ENCODE peak calls at places on chromosomes 3 and 15, in four cellular contexts. E is colonic mucosa, X is AG04450, Z is Caco-2. R is an unnamed sample.

GRCh38 chr3:55858302-55858701 is 371.2 kb upstream of the WNT5A start:
- DNase-seq in E (no peak), X (no peak), Z (no peak), R (no peak)

GRCh38 chr3:77541203-77541922 is 501.5 kb downstream of the ROBO2 start:
- DNase-seq in E (no peak), X (no peak), Z (no peak), R (no peak)

GRCh38 chr3:64548200-64548889 is 139.5 kb downstream of the ADAMTS9 start:
- DNase-seq in E (peak; percentile 50), X (peak; percentile 38), Z (no peak), R (no peak)

GRCh38 chr3:76646921-76647562 is 392.9 kb upstream of the ROBO2 start:
- DNase-seq in E (no peak), X (no peak), Z (peak; percentile 5), R (peak; percentile 82)

GRCh38 chr3:12875857-12876451 is 34.6 kb upstream of the RPL32 start:
- DNase-seq in E (peak; percentile 43), X (no peak), Z (no peak), R (peak; percentile 94)

GRCh38 chr3:40078590-40078989 is 230.9 kb upstream of the EIF1B start:
- DNase-seq in E (no peak), X (no peak), Z (no peak), R (no peak)

GRCh38 chr3:185820973-185821758 is 3.7 kb downstream of the IGF2BP2 start:
- DNase-seq in E (no peak), X (peak; percentile 78), Z (no peak), R (no peak)

GRCh38 chr3:125129512-125129962 is 73.7 kb upstream of the HEG1 start:
- DNase-seq in E (peak; percentile 56), X (peak; percentile 96), Z (peak; percentile 69), R (no peak)

GRCh38 chr15:62770111-62770660 is 272.4 kb upstream of the TPM1 start:
- DNase-seq in E (no peak), X (no peak), Z (no peak), R (no peak)

GRCh38 chr15:62853833-62854210 is 188.7 kb upstream of the TPM1 start:
- DNase-seq in E (no peak), X (no peak), Z (peak; percentile 21), R (peak; percentile 74)

GRCh38 chr3:164848922-164849321 is 229.4 kb downstream of the SI start:
- DNase-seq in E (no peak), X (no peak), Z (no peak), R (no peak)

GRCh38 chr15:94080416-94080815 is 150.9 kb upstream of the MCTP2 start:
- DNase-seq in E (no peak), X (no peak), Z (no peak), R (peak; percentile 73)

GRCh38 chr15:45442497-45443135 is 64.3 kb upstream of the GATM start:
- DNase-seq in E (no peak), X (no peak), Z (no peak), R (no peak)

GRCh38 chr3:42651248-42652091 is 2.0 kb upstream of the ZBTB47 start:
- DNase-seq in E (no peak), X (no peak), Z (no peak), R (no peak)

GRCh38 chr3:43061101-43061895 is 44.6 kb downstream of the POMGNT2 start:
- DNase-seq in E (no peak), X (no peak), Z (no peak), R (no peak)

GRCh38 chr3:52231502-52232278 is 6.2 kb upstream of the TLR9 start:
- DNase-seq in E (peak; percentile 84), X (no peak), Z (peak; percentile 81), R (peak; percentile 94)

GRCh38 chr3:112811150-112811884 is 35.3 kb downstream of the CD200R1L start:
- DNase-seq in E (peak; percentile 21), X (peak; percentile 66), Z (no peak), R (no peak)

GRCh38 chr15:27899583-27900295 is 199.4 kb downstream of the OCA2 start:
- DNase-seq in E (no peak), X (no peak), Z (no peak), R (no peak)

GRCh38 chr3:184592411-184593200 is 31.0 kb downstream of the EPHB3 start:
- DNase-seq in E (no peak), X (no peak), Z (no peak), R (peak; percentile 66)

GRCh38 chr3:173892547-173892946 is 495.0 kb downstream of the NLGN1 start:
- DNase-seq in E (no peak), X (no peak), Z (no peak), R (no peak)

GRCh38 chr3:8197384-8197783 is 304.2 kb upstream of the LMCD1 start:
- DNase-seq in E (no peak), X (no peak), Z (no peak), R (no peak)

GRCh38 chr3:47636225-47636624 is 57.6 kb upstream of the CSPG5 start:
- DNase-seq in E (no peak), X (no peak), Z (no peak), R (no peak)

GRCh38 chr3:57803647-57804081 is 47.6 kb downstream of the SLMAP start:
- DNase-seq in E (peak; percentile 77), X (peak; percentile 78), Z (peak; percentile 27), R (peak; percentile 56)

GRCh38 chr15:32843211-32843907 is 125.6 kb downstream of the GREM1 start:
- DNase-seq in E (no peak), X (no peak), Z (no peak), R (no peak)

GRCh38 chr15:32646304-32646703 is 4.8 kb downstream of the SCG5 start:
- DNase-seq in E (no peak), X (no peak), Z (no peak), R (no peak)

GRCh38 chr15:89243046-89243690 is 611 bp upstream of the FANCI start:
- DNase-seq in E (no peak), X (no peak), Z (no peak), R (peak; percentile 45)

GRCh38 chr3:19959505-19959904 is 12.6 kb downstream of the RAB5A start:
- DNase-seq in E (no peak), X (no peak), Z (no peak), R (no peak)

GRCh38 chr3:178302966-178303930 is 233.0 kb upstream of the KCNMB2 start:
- DNase-seq in E (no peak), X (no peak), Z (no peak), R (no peak)

GRCh38 chr15:33980159-33980558 is 11.9 kb downstream of the CHRM5 start:
- DNase-seq in E (no peak), X (no peak), Z (no peak), R (no peak)

DNA sequence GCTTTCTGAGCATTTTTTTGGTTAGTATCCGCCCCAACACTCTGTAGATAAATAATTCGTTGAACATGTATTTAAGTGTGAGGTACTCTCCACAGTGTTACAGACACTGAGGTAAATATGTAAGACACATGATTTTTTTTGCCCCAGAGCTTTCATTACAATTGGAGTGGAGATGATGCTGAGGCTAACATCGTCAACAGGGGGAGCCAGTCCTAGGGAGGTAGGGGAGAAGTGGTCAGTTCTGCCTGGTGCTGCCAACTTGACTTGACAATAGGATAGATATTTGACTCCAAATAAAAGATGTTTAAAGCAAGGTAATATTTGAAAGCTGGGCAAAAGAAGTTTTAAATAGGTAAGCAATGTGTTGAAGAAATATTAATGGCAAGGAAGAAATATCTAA is 295.7 kb downstream of the UNC13C start:
- DNase-seq in E (no peak), X (no peak), Z (peak; percentile 24), R (peak; percentile 66)
- TF ChIP-seq CTCF in E (no peak), X (peak; percentile 9), Z (peak; percentile 28), R (peak; percentile 84)

DNA sequence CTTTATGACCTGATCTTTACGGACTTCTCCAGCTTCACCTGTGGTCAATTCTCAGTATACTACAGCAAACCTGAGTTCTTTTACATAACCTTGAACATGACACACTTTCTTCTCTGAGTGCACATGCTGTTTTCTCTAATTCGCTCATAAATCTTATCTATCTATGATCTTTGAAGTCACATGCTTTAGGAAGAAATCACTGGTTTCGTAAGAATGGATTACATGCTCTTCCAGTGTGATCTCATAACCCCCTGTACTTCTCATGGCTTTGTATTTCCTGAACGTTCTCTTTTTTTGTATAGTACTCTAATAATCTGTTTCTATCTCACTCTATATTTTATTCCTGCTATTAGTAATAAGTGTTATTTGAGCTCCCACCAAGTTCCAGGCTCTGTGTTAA is 1165.2 kb downstream of the TBL1XR1 start:
- DNase-seq in E (no peak), X (no peak), Z (no peak), R (no peak)
- H3K9me3 ChIP-seq in E (no peaks in the 10 kb centered on the region), X (no peaks in the 10 kb centered on the region), Z (no peaks in the 10 kb centered on the region), R (peaks cover 6% of the 10 kb centered on the region)

GRCh38 chr3:166425021-166425420 is 587.8 kb upstream of the BCHE start:
- DNase-seq in E (no peak), X (no peak), Z (no peak), R (no peak)

GRCh38 chr3:166420071-166420470 is 582.8 kb upstream of the BCHE start:
- DNase-seq in E (no peak), X (no peak), Z (no peak), R (no peak)

GRCh38 chr3:166425900-166426611 is 588.8 kb upstream of the BCHE start:
- DNase-seq in E (no peak), X (no peak), Z (peak; percentile 32), R (peak; percentile 77)
- TF ChIP-seq CTCF in E (no peak), X (peak; percentile 27), Z (peak; percentile 36), R (peak; percentile 76)

DNA sequence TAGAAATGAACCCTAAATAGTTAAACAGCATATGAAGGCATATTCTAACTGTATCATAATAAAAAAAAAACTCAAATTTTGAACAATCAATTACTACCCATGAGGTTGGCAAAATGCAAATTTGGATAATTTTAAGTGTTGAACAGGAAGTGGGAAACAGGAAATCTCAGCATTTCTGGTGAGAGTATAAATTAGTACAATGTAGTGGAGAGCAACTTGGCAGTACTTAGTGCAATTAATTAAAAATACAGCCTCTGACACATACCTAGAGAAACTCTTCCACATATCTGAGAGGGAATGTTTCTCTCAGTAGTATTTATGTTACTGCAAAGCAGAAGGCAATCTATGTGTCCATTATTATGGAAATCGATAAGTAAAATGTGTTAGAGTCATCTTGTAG is 96.8 kb downstream of the TUSC7 start:
- DNase-seq in E (no peak), X (no peak), Z (no peak), R (no peak)
- H3K9me3 ChIP-seq in E (no peaks in the 10 kb centered on the region), X (no peaks in the 10 kb centered on the region), Z (no peaks in the 10 kb centered on the region), R (no peaks in the 10 kb centered on the region)